ENCODE peak calls at places on chromosomes 4 and X, in eight cellular contexts. One of them, this sample, is unnamed.

GRCh38 chr4:112144546-112145325 is 518 bp upstream of the FAM241A start:
- DNase-seq in upper lobe of right lung: no peak
- DNase-seq in CD4-positive, CD25-positive, alpha-beta regulatory T cell: no peak
- DNase-seq in GM23338: no peak
- DNase-seq in colonic mucosa: no peak
- DNase-seq in stomach: no peak
- DNase-seq in A549: no peak
- DNase-seq in CD8-positive, alpha-beta memory T cell: peak; percentile 1
- DNase-seq in this sample: peak; percentile 74

GRCh38 chr4:8291036-8291682 is 21.6 kb downstream of the HTRA3 start:
- DNase-seq in upper lobe of right lung: peak; percentile 56
- DNase-seq in CD4-positive, CD25-positive, alpha-beta regulatory T cell: no peak
- DNase-seq in GM23338: no peak
- DNase-seq in colonic mucosa: no peak
- DNase-seq in stomach: no peak
- DNase-seq in A549: no peak
- DNase-seq in CD8-positive, alpha-beta memory T cell: no peak
- DNase-seq in this sample: no peak

GRCh38 chrX:74249963-74250362 is 54.0 kb upstream of the ZCCHC13 start:
- DNase-seq in upper lobe of right lung: no peak
- DNase-seq in CD4-positive, CD25-positive, alpha-beta regulatory T cell: no peak
- DNase-seq in GM23338: peak; percentile 74
- DNase-seq in colonic mucosa: peak; percentile 20
- DNase-seq in stomach: no peak
- DNase-seq in A549: no peak
- DNase-seq in CD8-positive, alpha-beta memory T cell: no peak
- DNase-seq in this sample: no peak

GRCh38 chr4:137545461-137545861 is 13.2 kb upstream of the PCDH18 start:
- DNase-seq in upper lobe of right lung: no peak
- DNase-seq in CD4-positive, CD25-positive, alpha-beta regulatory T cell: no peak
- DNase-seq in GM23338: peak; percentile 40
- DNase-seq in colonic mucosa: no peak
- DNase-seq in stomach: no peak
- DNase-seq in A549: no peak
- DNase-seq in CD8-positive, alpha-beta memory T cell: no peak
- DNase-seq in this sample: no peak

GRCh38 chrX:69222103-69223090 is 57.1 kb upstream of the PJA1 start:
- DNase-seq in upper lobe of right lung: peak; percentile 78
- DNase-seq in CD4-positive, CD25-positive, alpha-beta regulatory T cell: peak; percentile 46
- DNase-seq in GM23338: peak; percentile 86
- DNase-seq in colonic mucosa: peak; percentile 61
- DNase-seq in stomach: peak; percentile 68
- DNase-seq in A549: peak; percentile 79
- DNase-seq in CD8-positive, alpha-beta memory T cell: peak; percentile 59
- DNase-seq in this sample: no peak

GRCh38 chr4:648579-649292 is 23.4 kb downstream of the PDE6B start:
- DNase-seq in upper lobe of right lung: no peak
- DNase-seq in CD4-positive, CD25-positive, alpha-beta regulatory T cell: no peak
- DNase-seq in GM23338: no peak
- DNase-seq in colonic mucosa: no peak
- DNase-seq in stomach: no peak
- DNase-seq in A549: no peak
- DNase-seq in CD8-positive, alpha-beta memory T cell: no peak
- DNase-seq in this sample: no peak

GRCh38 chrX:57172544-57172943 is 35.3 kb upstream of the SPIN2A start:
- DNase-seq in upper lobe of right lung: no peak
- DNase-seq in CD4-positive, CD25-positive, alpha-beta regulatory T cell: no peak
- DNase-seq in GM23338: no peak
- DNase-seq in colonic mucosa: no peak
- DNase-seq in stomach: no peak
- DNase-seq in A549: no peak
- DNase-seq in CD8-positive, alpha-beta memory T cell: no peak
- DNase-seq in this sample: no peak

GRCh38 chr4:26015133-26015651 is 101.2 kb downstream of the SMIM20 start:
- DNase-seq in upper lobe of right lung: no peak
- DNase-seq in CD4-positive, CD25-positive, alpha-beta regulatory T cell: no peak
- DNase-seq in GM23338: no peak
- DNase-seq in colonic mucosa: no peak
- DNase-seq in stomach: peak; percentile 61
- DNase-seq in A549: no peak
- DNase-seq in CD8-positive, alpha-beta memory T cell: no peak
- DNase-seq in this sample: peak; percentile 85

GRCh38 chrX:75522565-75523411 is at the start of gene ZDHHC15:
- DNase-seq in upper lobe of right lung: peak; percentile 83
- DNase-seq in CD4-positive, CD25-positive, alpha-beta regulatory T cell: peak; percentile 9
- DNase-seq in GM23338: peak; percentile 73
- DNase-seq in colonic mucosa: peak; percentile 18
- DNase-seq in stomach: peak; percentile 55
- DNase-seq in A549: no peak
- DNase-seq in CD8-positive, alpha-beta memory T cell: no peak
- DNase-seq in this sample: peak; percentile 80

GRCh38 chr4:137740192-137740591 is 207.9 kb upstream of the PCDH18 start:
- DNase-seq in upper lobe of right lung: no peak
- DNase-seq in CD4-positive, CD25-positive, alpha-beta regulatory T cell: no peak
- DNase-seq in GM23338: no peak
- DNase-seq in colonic mucosa: no peak
- DNase-seq in stomach: no peak
- DNase-seq in A549: no peak
- DNase-seq in CD8-positive, alpha-beta memory T cell: no peak
- DNase-seq in this sample: no peak

GRCh38 chr4:8269535-8270417 is at the start of gene HTRA3:
- DNase-seq in upper lobe of right lung: no peak
- DNase-seq in CD4-positive, CD25-positive, alpha-beta regulatory T cell: no peak
- DNase-seq in GM23338: peak; percentile 74
- DNase-seq in colonic mucosa: no peak
- DNase-seq in stomach: peak; percentile 28
- DNase-seq in A549: no peak
- DNase-seq in CD8-positive, alpha-beta memory T cell: no peak
- DNase-seq in this sample: no peak

GRCh38 chrX:134501942-134502341 is 42.0 kb downstream of the HPRT1 start:
- DNase-seq in upper lobe of right lung: no peak
- DNase-seq in CD4-positive, CD25-positive, alpha-beta regulatory T cell: no peak
- DNase-seq in GM23338: no peak
- DNase-seq in colonic mucosa: no peak
- DNase-seq in stomach: no peak
- DNase-seq in A549: no peak
- DNase-seq in CD8-positive, alpha-beta memory T cell: no peak
- DNase-seq in this sample: no peak

GRCh38 chr4:35063171-35063570 is 1181.1 kb downstream of the ARAP2 start:
- DNase-seq in upper lobe of right lung: no peak
- DNase-seq in CD4-positive, CD25-positive, alpha-beta regulatory T cell: no peak
- DNase-seq in GM23338: no peak
- DNase-seq in colonic mucosa: no peak
- DNase-seq in stomach: no peak
- DNase-seq in A549: no peak
- DNase-seq in CD8-positive, alpha-beta memory T cell: no peak
- DNase-seq in this sample: no peak

GRCh38 chr4:160523236-160523635 is 1420.4 kb downstream of the RAPGEF2 start:
- DNase-seq in upper lobe of right lung: no peak
- DNase-seq in CD4-positive, CD25-positive, alpha-beta regulatory T cell: no peak
- DNase-seq in GM23338: no peak
- DNase-seq in colonic mucosa: no peak
- DNase-seq in stomach: no peak
- DNase-seq in A549: no peak
- DNase-seq in CD8-positive, alpha-beta memory T cell: no peak
- DNase-seq in this sample: no peak

GRCh38 chrX:36974896-36975295 is 33.3 kb upstream of the FAM47C start:
- DNase-seq in upper lobe of right lung: no peak
- DNase-seq in CD4-positive, CD25-positive, alpha-beta regulatory T cell: no peak
- DNase-seq in GM23338: no peak
- DNase-seq in colonic mucosa: no peak
- DNase-seq in stomach: no peak
- DNase-seq in A549: no peak
- DNase-seq in CD8-positive, alpha-beta memory T cell: no peak
- DNase-seq in this sample: no peak

GRCh38 chr4:130043796-130044195 is 947.8 kb downstream of the C4orf33 start:
- DNase-seq in upper lobe of right lung: no peak
- DNase-seq in CD4-positive, CD25-positive, alpha-beta regulatory T cell: no peak
- DNase-seq in GM23338: no peak
- DNase-seq in colonic mucosa: no peak
- DNase-seq in stomach: no peak
- DNase-seq in A549: no peak
- DNase-seq in CD8-positive, alpha-beta memory T cell: no peak
- DNase-seq in this sample: no peak

GRCh38 chr4:53551963-53552362 is 39.3 kb downstream of the LNX1 start:
- DNase-seq in upper lobe of right lung: no peak
- DNase-seq in CD4-positive, CD25-positive, alpha-beta regulatory T cell: no peak
- DNase-seq in GM23338: no peak
- DNase-seq in colonic mucosa: no peak
- DNase-seq in stomach: no peak
- DNase-seq in A549: no peak
- DNase-seq in CD8-positive, alpha-beta memory T cell: no peak
- DNase-seq in this sample: no peak

GRCh38 chr4:138967313-138967712 is 48.3 kb upstream of the NOCT start:
- DNase-seq in upper lobe of right lung: no peak
- DNase-seq in CD4-positive, CD25-positive, alpha-beta regulatory T cell: no peak
- DNase-seq in GM23338: no peak
- DNase-seq in colonic mucosa: no peak
- DNase-seq in stomach: no peak
- DNase-seq in A549: no peak
- DNase-seq in CD8-positive, alpha-beta memory T cell: no peak
- DNase-seq in this sample: no peak

GRCh38 chr4:1511441-1512041 is 105.3 kb upstream of the NKX1-1 start:
- DNase-seq in upper lobe of right lung: peak; percentile 48
- DNase-seq in CD4-positive, CD25-positive, alpha-beta regulatory T cell: no peak
- DNase-seq in GM23338: peak; percentile 62
- DNase-seq in colonic mucosa: peak; percentile 30
- DNase-seq in stomach: no peak
- DNase-seq in A549: peak; percentile 27
- DNase-seq in CD8-positive, alpha-beta memory T cell: no peak
- DNase-seq in this sample: no peak

GRCh38 chrX:120575379-120576114 is 14.8 kb upstream of the CUL4B start:
- DNase-seq in upper lobe of right lung: no peak
- DNase-seq in CD4-positive, CD25-positive, alpha-beta regulatory T cell: no peak
- DNase-seq in GM23338: peak; percentile 42
- DNase-seq in colonic mucosa: no peak
- DNase-seq in stomach: no peak
- DNase-seq in A549: no peak
- DNase-seq in CD8-positive, alpha-beta memory T cell: no peak
- DNase-seq in this sample: no peak

GRCh38 chrX:30649859-30650258 is 3.4 kb upstream of the GK start:
- DNase-seq in upper lobe of right lung: no peak
- DNase-seq in CD4-positive, CD25-positive, alpha-beta regulatory T cell: no peak
- DNase-seq in GM23338: no peak
- DNase-seq in colonic mucosa: no peak
- DNase-seq in stomach: no peak
- DNase-seq in A549: no peak
- DNase-seq in CD8-positive, alpha-beta memory T cell: no peak
- DNase-seq in this sample: no peak

GRCh38 chr4:178633263-178633662 is 1191.0 kb upstream of the AGA start:
- DNase-seq in upper lobe of right lung: no peak
- DNase-seq in CD4-positive, CD25-positive, alpha-beta regulatory T cell: no peak
- DNase-seq in GM23338: peak; percentile 46
- DNase-seq in colonic mucosa: no peak
- DNase-seq in stomach: no peak
- DNase-seq in A549: no peak
- DNase-seq in CD8-positive, alpha-beta memory T cell: no peak
- DNase-seq in this sample: no peak

GRCh38 chr4:72997409-72997808 is 72.1 kb downstream of the COX18 start:
- DNase-seq in upper lobe of right lung: peak; percentile 66
- DNase-seq in CD4-positive, CD25-positive, alpha-beta regulatory T cell: no peak
- DNase-seq in GM23338: no peak
- DNase-seq in colonic mucosa: no peak
- DNase-seq in stomach: no peak
- DNase-seq in A549: no peak
- DNase-seq in CD8-positive, alpha-beta memory T cell: no peak
- DNase-seq in this sample: no peak

GRCh38 chr4:55330241-55330640 is 15.8 kb upstream of the SRD5A3 start:
- DNase-seq in upper lobe of right lung: no peak
- DNase-seq in CD4-positive, CD25-positive, alpha-beta regulatory T cell: no peak
- DNase-seq in GM23338: no peak
- DNase-seq in colonic mucosa: no peak
- DNase-seq in stomach: no peak
- DNase-seq in A549: no peak
- DNase-seq in CD8-positive, alpha-beta memory T cell: no peak
- DNase-seq in this sample: no peak
- H3K27ac ChIP-seq in upper lobe of right lung: peak overlapping the region; percentile 67
- H3K27ac ChIP-seq in CD4-positive, CD25-positive, alpha-beta regulatory T cell: no peak overlapping the region
- H3K27ac ChIP-seq in GM23338: no peak overlapping the region
- H3K27ac ChIP-seq in colonic mucosa: peak overlapping the region; percentile 45
- H3K27ac ChIP-seq in stomach: peak overlapping the region; percentile 62
- H3K27ac ChIP-seq in A549: no peak overlapping the region
- H3K27ac ChIP-seq in CD8-positive, alpha-beta memory T cell: no peak overlapping the region
- H3K27ac ChIP-seq in this sample: no peak overlapping the region

DNA sequence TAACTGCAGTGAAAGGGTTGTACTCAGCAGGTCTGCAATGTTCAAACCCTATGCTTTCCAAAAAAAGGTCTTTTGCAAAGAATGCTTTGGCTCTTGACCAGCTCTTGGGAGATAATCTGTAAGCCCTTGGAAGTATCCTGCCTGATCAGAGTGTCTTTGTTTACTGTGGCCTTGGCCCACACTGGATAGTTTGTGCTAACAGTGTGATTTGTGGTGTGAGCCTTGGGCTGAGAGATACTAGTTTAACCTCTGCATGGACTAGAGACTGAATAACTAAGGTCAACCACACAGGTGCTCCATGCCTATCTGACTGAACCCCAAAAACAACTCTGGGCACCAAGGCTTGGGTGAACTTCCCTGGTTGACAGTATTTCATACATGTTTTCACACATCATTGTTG is 3.6 kb upstream of the MAGED1 start:
- DNase-seq in upper lobe of right lung: no peak
- DNase-seq in CD4-positive, CD25-positive, alpha-beta regulatory T cell: no peak
- DNase-seq in GM23338: no peak
- DNase-seq in colonic mucosa: no peak
- DNase-seq in stomach: no peak
- DNase-seq in A549: no peak
- DNase-seq in CD8-positive, alpha-beta memory T cell: no peak
- DNase-seq in this sample: no peak
- H3K27ac ChIP-seq in upper lobe of right lung: no peak overlapping the region
- H3K27ac ChIP-seq in CD4-positive, CD25-positive, alpha-beta regulatory T cell: no peak overlapping the region
- H3K27ac ChIP-seq in GM23338: no peak overlapping the region
- H3K27ac ChIP-seq in colonic mucosa: no peak overlapping the region
- H3K27ac ChIP-seq in stomach: no peak overlapping the region
- H3K27ac ChIP-seq in A549: no peak overlapping the region
- H3K27ac ChIP-seq in CD8-positive, alpha-beta memory T cell: no peak overlapping the region
- H3K27ac ChIP-seq in this sample: no peak overlapping the region

GRCh38 chr4:40419231-40419912 is 84.2 kb downstream of the CHRNA9 start:
- DNase-seq in upper lobe of right lung: no peak
- DNase-seq in CD4-positive, CD25-positive, alpha-beta regulatory T cell: no peak
- DNase-seq in GM23338: no peak
- DNase-seq in colonic mucosa: peak; percentile 59
- DNase-seq in stomach: no peak
- DNase-seq in A549: no peak
- DNase-seq in CD8-positive, alpha-beta memory T cell: no peak
- DNase-seq in this sample: no peak
- H3K27ac ChIP-seq in upper lobe of right lung: no peak overlapping the region
- H3K27ac ChIP-seq in CD4-positive, CD25-positive, alpha-beta regulatory T cell: no peak overlapping the region
- H3K27ac ChIP-seq in GM23338: no peak overlapping the region
- H3K27ac ChIP-seq in colonic mucosa: peak overlapping the region; percentile 46
- H3K27ac ChIP-seq in stomach: peak overlapping the region; percentile 78
- H3K27ac ChIP-seq in A549: peak overlapping the region; percentile 77
- H3K27ac ChIP-seq in CD8-positive, alpha-beta memory T cell: no peak overlapping the region
- H3K27ac ChIP-seq in this sample: no peak overlapping the region

DNA sequence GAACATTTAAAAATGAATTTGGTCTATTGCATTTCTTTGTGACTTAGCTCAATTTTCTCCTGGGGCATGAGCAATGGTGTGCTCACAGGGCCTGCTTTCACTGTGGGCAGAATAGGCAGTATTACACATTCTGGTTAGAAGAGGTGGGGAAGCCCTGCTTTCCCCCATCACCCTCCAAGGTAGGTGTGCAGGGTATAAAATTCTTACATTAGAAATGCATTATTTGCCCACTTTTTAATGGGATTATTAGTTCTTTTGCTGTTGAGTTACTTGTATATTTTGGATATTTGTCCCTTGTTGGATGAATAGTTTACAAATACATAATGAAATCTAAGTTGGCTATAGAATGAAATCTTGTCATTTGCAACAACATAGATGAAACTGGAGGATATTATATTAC is 8.3 kb upstream of the STBD1 start:
- DNase-seq in upper lobe of right lung: no peak
- DNase-seq in CD4-positive, CD25-positive, alpha-beta regulatory T cell: no peak
- DNase-seq in GM23338: no peak
- DNase-seq in colonic mucosa: no peak
- DNase-seq in stomach: no peak
- DNase-seq in A549: no peak
- DNase-seq in CD8-positive, alpha-beta memory T cell: no peak
- DNase-seq in this sample: no peak
- H3K27ac ChIP-seq in upper lobe of right lung: no peak overlapping the region
- H3K27ac ChIP-seq in CD4-positive, CD25-positive, alpha-beta regulatory T cell: no peak overlapping the region
- H3K27ac ChIP-seq in GM23338: no peak overlapping the region
- H3K27ac ChIP-seq in colonic mucosa: no peak overlapping the region
- H3K27ac ChIP-seq in stomach: no peak overlapping the region
- H3K27ac ChIP-seq in A549: no peak overlapping the region
- H3K27ac ChIP-seq in CD8-positive, alpha-beta memory T cell: no peak overlapping the region
- H3K27ac ChIP-seq in this sample: no peak overlapping the region